ENCODE peak calls at places on chromosome 7, in four cellular contexts. One of them, this sample, is unnamed.

GRCh38 chr7:22551768-22552513 is 52.0 kb upstream of the STEAP1B start:
- DNase-seq in mucosa of gallbladder: no peak
- DNase-seq in fibroblast of lung: no peak
- DNase-seq in neuronal stem cell: no peak
- DNase-seq in this sample: no peak

GRCh38 chr7:91082038-91082437 is 182.2 kb upstream of the FZD1 start:
- DNase-seq in mucosa of gallbladder: no peak
- DNase-seq in fibroblast of lung: peak
- DNase-seq in neuronal stem cell: no peak
- DNase-seq in this sample: no peak

GRCh38 chr7:84264341-84264740 is 69.8 kb upstream of the SEMA3A start:
- DNase-seq in mucosa of gallbladder: no peak
- DNase-seq in fibroblast of lung: no peak
- DNase-seq in neuronal stem cell: no peak
- DNase-seq in this sample: no peak

GRCh38 chr7:152406491-152406890 is 29.3 kb downstream of the KMT2C start:
- DNase-seq in mucosa of gallbladder: no peak
- DNase-seq in fibroblast of lung: no peak
- DNase-seq in neuronal stem cell: no peak
- DNase-seq in this sample: no peak

GRCh38 chr7:114302858-114303257 is 111.8 kb upstream of the FOXP2 start:
- DNase-seq in mucosa of gallbladder: no peak
- DNase-seq in fibroblast of lung: no peak
- DNase-seq in neuronal stem cell: no peak
- DNase-seq in this sample: no peak

GRCh38 chr7:12926236-12926635 is 238.8 kb downstream of the ARL4A start:
- DNase-seq in mucosa of gallbladder: no peak
- DNase-seq in fibroblast of lung: no peak
- DNase-seq in neuronal stem cell: no peak
- DNase-seq in this sample: no peak

GRCh38 chr7:158527902-158528502 is 59.6 kb downstream of the PTPRN2 start:
- DNase-seq in mucosa of gallbladder: no peak
- DNase-seq in fibroblast of lung: no peak
- DNase-seq in neuronal stem cell: no peak
- DNase-seq in this sample: no peak

GRCh38 chr7:129569326-129569725 is 42.2 kb upstream of the NRF1 start:
- DNase-seq in mucosa of gallbladder: no peak
- DNase-seq in fibroblast of lung: no peak
- DNase-seq in neuronal stem cell: no peak
- DNase-seq in this sample: no peak

GRCh38 chr7:79713281-79713680 is 259.8 kb upstream of the MAGI2 start:
- DNase-seq in mucosa of gallbladder: no peak
- DNase-seq in fibroblast of lung: no peak
- DNase-seq in neuronal stem cell: no peak
- DNase-seq in this sample: no peak

GRCh38 chr7:1210321-1210978 is 22.2 kb upstream of the UNCX start:
- DNase-seq in mucosa of gallbladder: no peak
- DNase-seq in fibroblast of lung: no peak
- DNase-seq in neuronal stem cell: no peak
- DNase-seq in this sample: no peak

GRCh38 chr7:148337166-148337565 is 253.4 kb upstream of the C7orf33 start:
- DNase-seq in mucosa of gallbladder: no peak
- DNase-seq in fibroblast of lung: no peak
- DNase-seq in neuronal stem cell: no peak
- DNase-seq in this sample: no peak

GRCh38 chr7:28873410-28873809 is 84.7 kb downstream of the TRIL start:
- DNase-seq in mucosa of gallbladder: no peak
- DNase-seq in fibroblast of lung: no peak
- DNase-seq in neuronal stem cell: no peak
- DNase-seq in this sample: no peak

GRCh38 chr7:99737726-99738125 is 2.7 kb upstream of the CYP3A7 start:
- DNase-seq in mucosa of gallbladder: no peak
- DNase-seq in fibroblast of lung: no peak
- DNase-seq in neuronal stem cell: no peak
- DNase-seq in this sample: no peak

GRCh38 chr7:37493123-37493522 is 44.5 kb upstream of the ELMO1 start:
- DNase-seq in mucosa of gallbladder: no peak
- DNase-seq in fibroblast of lung: no peak
- DNase-seq in neuronal stem cell: no peak
- DNase-seq in this sample: no peak

GRCh38 chr7:18386590-18386989 is 109.0 kb upstream of the HDAC9 start:
- DNase-seq in mucosa of gallbladder: no peak
- DNase-seq in fibroblast of lung: no peak
- DNase-seq in neuronal stem cell: no peak
- DNase-seq in this sample: no peak

GRCh38 chr7:41870505-41871138 is 167.7 kb upstream of the INHBA start:
- DNase-seq in mucosa of gallbladder: no peak
- DNase-seq in fibroblast of lung: no peak
- DNase-seq in neuronal stem cell: no peak
- DNase-seq in this sample: no peak

GRCh38 chr7:47430422-47430821 is 151.5 kb downstream of the TNS3 start:
- DNase-seq in mucosa of gallbladder: no peak
- DNase-seq in fibroblast of lung: no peak
- DNase-seq in neuronal stem cell: no peak
- DNase-seq in this sample: no peak

GRCh38 chr7:25068814-25069213 is 56.2 kb downstream of the CYCS start:
- DNase-seq in mucosa of gallbladder: no peak
- DNase-seq in fibroblast of lung: no peak
- DNase-seq in neuronal stem cell: no peak
- DNase-seq in this sample: no peak

GRCh38 chr7:47786557-47787248 is 161.6 kb downstream of the PKD1L1 start:
- DNase-seq in mucosa of gallbladder: peak
- DNase-seq in fibroblast of lung: peak
- DNase-seq in neuronal stem cell: peak
- DNase-seq in this sample: no peak

GRCh38 chr7:129502708-129503685 is 666 bp downstream of the SMKR1 start:
- DNase-seq in mucosa of gallbladder: no peak
- DNase-seq in fibroblast of lung: no peak
- DNase-seq in neuronal stem cell: peak
- DNase-seq in this sample: peak

GRCh38 chr7:2079332-2080068 is 153.2 kb downstream of the MAD1L1 start:
- DNase-seq in mucosa of gallbladder: no peak
- DNase-seq in fibroblast of lung: no peak
- DNase-seq in neuronal stem cell: no peak
- DNase-seq in this sample: no peak

GRCh38 chr7:92731327-92732063 is 104.9 kb downstream of the CDK6 start:
- DNase-seq in mucosa of gallbladder: no peak
- DNase-seq in fibroblast of lung: peak
- DNase-seq in neuronal stem cell: no peak
- DNase-seq in this sample: no peak

GRCh38 chr7:6271694-6272371 is 591 bp downstream of the CYTH3 start:
- DNase-seq in mucosa of gallbladder: no peak
- DNase-seq in fibroblast of lung: no peak
- DNase-seq in neuronal stem cell: no peak
- DNase-seq in this sample: no peak

GRCh38 chr7:155009570-155010157 is 6.7 kb upstream of the PAXIP1 start:
- DNase-seq in mucosa of gallbladder: no peak
- DNase-seq in fibroblast of lung: no peak
- DNase-seq in neuronal stem cell: no peak
- DNase-seq in this sample: no peak

GRCh38 chr7:28103984-28104628 is 76.5 kb downstream of the JAZF1 start:
- DNase-seq in mucosa of gallbladder: no peak
- DNase-seq in fibroblast of lung: no peak
- DNase-seq in neuronal stem cell: no peak
- DNase-seq in this sample: no peak

GRCh38 chr7:32957326-32958045 is at the start of gene FKBP9:
- DNase-seq in mucosa of gallbladder: peak
- DNase-seq in fibroblast of lung: peak
- DNase-seq in neuronal stem cell: peak
- DNase-seq in this sample: peak

GRCh38 chr7:36188923-36189322 is 35.9 kb downstream of the EEPD1 start:
- DNase-seq in mucosa of gallbladder: no peak
- DNase-seq in fibroblast of lung: no peak
- DNase-seq in neuronal stem cell: peak
- DNase-seq in this sample: no peak

GRCh38 chr7:1646957-1647891 is 22.9 kb upstream of the ELFN1 start:
- DNase-seq in mucosa of gallbladder: no peak
- DNase-seq in fibroblast of lung: peak
- DNase-seq in neuronal stem cell: no peak
- DNase-seq in this sample: no peak

GRCh38 chr7:24653316-24654085 is 80.2 kb downstream of the PALS2 start:
- DNase-seq in mucosa of gallbladder: no peak
- DNase-seq in fibroblast of lung: no peak
- DNase-seq in neuronal stem cell: no peak
- DNase-seq in this sample: no peak

GRCh38 chr7:157500171-157500960 is 163.6 kb downstream of the DNAJB6 start:
- DNase-seq in mucosa of gallbladder: no peak
- DNase-seq in fibroblast of lung: no peak
- DNase-seq in neuronal stem cell: no peak
- DNase-seq in this sample: no peak

GRCh38 chr7:93178213-93178612 is 30.0 kb upstream of the SAMD9L start:
- DNase-seq in mucosa of gallbladder: no peak
- DNase-seq in fibroblast of lung: peak
- DNase-seq in neuronal stem cell: no peak
- DNase-seq in this sample: peak

GRCh38 chr7:44977304-44977858 is 1.4 kb downstream of the MYO1G start:
- DNase-seq in mucosa of gallbladder: no peak
- DNase-seq in fibroblast of lung: no peak
- DNase-seq in neuronal stem cell: no peak
- DNase-seq in this sample: no peak

GRCh38 chr7:140475747-140476333 is 3.5 kb downstream of the MKRN1 start:
- DNase-seq in mucosa of gallbladder: peak
- DNase-seq in fibroblast of lung: peak
- DNase-seq in neuronal stem cell: no peak
- DNase-seq in this sample: peak

GRCh38 chr7:135527025-135527424 is 17.1 kb upstream of the CNOT4 start:
- DNase-seq in mucosa of gallbladder: no peak
- DNase-seq in fibroblast of lung: no peak
- DNase-seq in neuronal stem cell: no peak
- DNase-seq in this sample: no peak

GRCh38 chr7:128264477-128264876 is 23.4 kb downstream of the LEP start:
- DNase-seq in mucosa of gallbladder: no peak
- DNase-seq in fibroblast of lung: no peak
- DNase-seq in neuronal stem cell: no peak
- DNase-seq in this sample: no peak

GRCh38 chr7:134515569-134516468 is 11.5 kb upstream of the AKR1B10 start:
- DNase-seq in mucosa of gallbladder: no peak
- DNase-seq in fibroblast of lung: peak
- DNase-seq in neuronal stem cell: no peak
- DNase-seq in this sample: no peak

GRCh38 chr7:158351481-158351880 is 236.1 kb downstream of the PTPRN2 start:
- DNase-seq in mucosa of gallbladder: peak
- DNase-seq in fibroblast of lung: no peak
- DNase-seq in neuronal stem cell: no peak
- DNase-seq in this sample: no peak

GRCh38 chr7:15602236-15602635 is 40.4 kb upstream of the AGMO start:
- DNase-seq in mucosa of gallbladder: no peak
- DNase-seq in fibroblast of lung: peak
- DNase-seq in neuronal stem cell: no peak
- DNase-seq in this sample: no peak

This sample was measured in NCI-H2227 treated with DMSO at 0.1 percent for 48 hours.